ENCODE peak calls at places on chromosomes 3 and 15, in seven cellular contexts. C is CD14-positive monocyte, N is psoas muscle, A is RWPE1, W is heart left ventricle, Y is cardiac fibroblast, I is pancreas. D is an unnamed sample.
A peak's percentile ranks its signal among the peaks of the same experiment; 100 is the strongest.

GRCh38 chr15:62742409-62743171 is 300.0 kb upstream of the TPM1 start:
- DNase-seq in C (no peak), N (peak; percentile 83), A (peak; percentile 71), W (peak; percentile 40), Y (peak; percentile 95), I (no peak), D (peak; percentile 85)

GRCh38 chr3:7001370-7001769 is 140.5 kb downstream of the GRM7 start:
- DNase-seq in C (no peak), N (no peak), A (no peak), W (no peak), Y (no peak), I (no peak), D (no peak)

GRCh38 chr3:30597131-30597768 is 9.2 kb upstream of the TGFBR2 start:
- DNase-seq in C (no peak), N (no peak), A (peak; percentile 69), W (no peak), Y (peak; percentile 89), I (no peak), D (peak; percentile 41)

GRCh38 chr3:52136513-52136912 is 17.7 kb downstream of the POC1A start:
- DNase-seq in C (no peak), N (peak; percentile 67), A (no peak), W (no peak), Y (no peak), I (no peak), D (no peak)

GRCh38 chr3:45677045-45677436 is 12.2 kb upstream of the SACM1L start:
- DNase-seq in C (no peak), N (peak; percentile 61), A (peak; percentile 67), W (no peak), Y (peak; percentile 90), I (no peak), D (no peak)

GRCh38 chr15:99721104-99721778 is 12.0 kb downstream of the LYSMD4 start:
- DNase-seq in C (no peak), N (no peak), A (no peak), W (no peak), Y (no peak), I (no peak), D (no peak)

GRCh38 chr3:117887896-117888295 is 1146.8 kb downstream of the IGSF11 start:
- DNase-seq in C (no peak), N (no peak), A (no peak), W (no peak), Y (no peak), I (no peak), D (peak; percentile 35)

GRCh38 chr15:33968224-33968623 is at the start of gene CHRM5:
- DNase-seq in C (no peak), N (no peak), A (no peak), W (no peak), Y (no peak), I (no peak), D (no peak)

GRCh38 chr15:90903733-90904536 is 833 bp downstream of the MAN2A2 start:
- DNase-seq in C (no peak), N (peak; percentile 45), A (no peak), W (no peak), Y (no peak), I (peak; percentile 62), D (no peak)

GRCh38 chr3:2098398-2099027 is at the start of gene CNTN4:
- DNase-seq in C (no peak), N (peak; percentile 71), A (peak; percentile 8), W (peak; percentile 56), Y (no peak), I (peak; percentile 82), D (no peak)

GRCh38 chr3:126117786-126118185 is 33.9 kb upstream of the SLC41A3 start:
- DNase-seq in C (peak; percentile 24), N (no peak), A (no peak), W (peak; percentile 4), Y (no peak), I (peak; percentile 46), D (no peak)

GRCh38 chr15:80234883-80235282 is 17.1 kb downstream of the CTXND1 start:
- DNase-seq in C (no peak), N (no peak), A (no peak), W (no peak), Y (peak; percentile 53), I (peak; percentile 60), D (no peak)

GRCh38 chr15:64438653-64439447 is 21.5 kb upstream of the ZNF609 start:
- DNase-seq in C (no peak), N (no peak), A (no peak), W (no peak), Y (no peak), I (no peak), D (no peak)

GRCh38 chr3:120596853-120597223 is 702 bp downstream of the NDUFB4 start:
- DNase-seq in C (no peak), N (no peak), A (no peak), W (no peak), Y (no peak), I (no peak), D (no peak)

GRCh38 chr3:149314807-149315578 is 18.4 kb downstream of the TM4SF18 start:
- DNase-seq in C (no peak), N (no peak), A (no peak), W (no peak), Y (peak; percentile 83), I (no peak), D (peak; percentile 41)

GRCh38 chr3:119930286-119930685 is 148.4 kb downstream of the NR1I2 start:
- DNase-seq in C (no peak), N (no peak), A (no peak), W (no peak), Y (no peak), I (no peak), D (no peak)

GRCh38 chr3:159416854-159417253 is 571.8 kb upstream of the IL12A start:
- DNase-seq in C (no peak), N (no peak), A (no peak), W (peak; percentile 6), Y (peak; percentile 20), I (no peak), D (peak; percentile 28)

GRCh38 chr15:80507638-80508316 is 103.6 kb downstream of the ARNT2 start:
- DNase-seq in C (no peak), N (no peak), A (no peak), W (no peak), Y (peak; percentile 86), I (no peak), D (peak; percentile 95)

GRCh38 chr15:97317163-97317562 is 643.3 kb upstream of the ARRDC4 start:
- DNase-seq in C (no peak), N (no peak), A (no peak), W (no peak), Y (no peak), I (no peak), D (no peak)

GRCh38 chr3:139358857-139359562 is 15.2 kb downstream of the MRPS22 start:
- DNase-seq in C (no peak), N (no peak), A (no peak), W (no peak), Y (no peak), I (no peak), D (no peak)

GRCh38 chr15:74317820-74318375 is 49.5 kb downstream of the CYP11A1 start:
- DNase-seq in C (no peak), N (peak; percentile 93), A (no peak), W (peak; percentile 91), Y (peak; percentile 99), I (no peak), D (peak; percentile 83)

GRCh38 chr3:141051641-141052569 is 758 bp downstream of the SPSB4 start:
- DNase-seq in C (no peak), N (peak; percentile 72), A (no peak), W (peak; percentile 25), Y (peak; percentile 32), I (peak; percentile 75), D (no peak)

GRCh38 chr3:2477635-2478034 is 379.0 kb downstream of the CNTN4 start:
- DNase-seq in C (no peak), N (no peak), A (no peak), W (no peak), Y (no peak), I (no peak), D (no peak)

GRCh38 chr3:24120434-24120833 is 175.3 kb downstream of the NR1D2 start:
- DNase-seq in C (no peak), N (no peak), A (no peak), W (no peak), Y (no peak), I (no peak), D (no peak)

GRCh38 chr15:70512772-70513362 is 250.5 kb downstream of the UACA start:
- DNase-seq in C (peak; percentile 81), N (no peak), A (peak; percentile 60), W (no peak), Y (peak; percentile 80), I (no peak), D (no peak)

GRCh38 chr15:92494791-92495190 is 101.1 kb downstream of the ST8SIA2 start:
- DNase-seq in C (no peak), N (no peak), A (no peak), W (no peak), Y (no peak), I (no peak), D (no peak)
- TF ChIP-seq CTCF in C (no peak), N (no peak), A (no peak), W (no peak), Y (no peak), I (no peak), D (no peak)

DNA sequence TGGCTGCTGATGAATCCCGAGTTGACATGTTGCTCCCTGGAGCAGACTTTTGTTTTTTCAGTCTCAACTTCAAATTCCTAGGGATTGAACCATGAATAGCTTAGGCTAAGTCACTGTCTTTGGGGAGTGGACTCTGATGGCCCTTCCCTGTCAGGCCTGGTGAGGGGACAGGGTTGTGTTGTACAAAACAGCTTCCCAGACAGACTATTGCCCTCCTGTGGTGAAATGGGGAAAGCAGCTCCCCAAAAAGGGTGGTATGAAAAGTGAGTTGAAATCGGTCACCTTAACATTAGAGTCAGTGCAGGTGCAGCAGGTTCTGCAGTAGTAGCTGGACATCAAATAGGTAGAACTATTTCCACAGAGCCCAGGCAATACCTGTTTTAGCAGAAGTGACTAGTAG is 775.6 kb downstream of the ROBO2 start:
- DNase-seq in C (no peak), N (no peak), A (no peak), W (no peak), Y (no peak), I (no peak), D (no peak)
- TF ChIP-seq CTCF in C (no peak), N (no peak), A (no peak), W (peak; percentile 13), Y (no peak), I (no peak), D (peak; percentile 22)

DNA sequence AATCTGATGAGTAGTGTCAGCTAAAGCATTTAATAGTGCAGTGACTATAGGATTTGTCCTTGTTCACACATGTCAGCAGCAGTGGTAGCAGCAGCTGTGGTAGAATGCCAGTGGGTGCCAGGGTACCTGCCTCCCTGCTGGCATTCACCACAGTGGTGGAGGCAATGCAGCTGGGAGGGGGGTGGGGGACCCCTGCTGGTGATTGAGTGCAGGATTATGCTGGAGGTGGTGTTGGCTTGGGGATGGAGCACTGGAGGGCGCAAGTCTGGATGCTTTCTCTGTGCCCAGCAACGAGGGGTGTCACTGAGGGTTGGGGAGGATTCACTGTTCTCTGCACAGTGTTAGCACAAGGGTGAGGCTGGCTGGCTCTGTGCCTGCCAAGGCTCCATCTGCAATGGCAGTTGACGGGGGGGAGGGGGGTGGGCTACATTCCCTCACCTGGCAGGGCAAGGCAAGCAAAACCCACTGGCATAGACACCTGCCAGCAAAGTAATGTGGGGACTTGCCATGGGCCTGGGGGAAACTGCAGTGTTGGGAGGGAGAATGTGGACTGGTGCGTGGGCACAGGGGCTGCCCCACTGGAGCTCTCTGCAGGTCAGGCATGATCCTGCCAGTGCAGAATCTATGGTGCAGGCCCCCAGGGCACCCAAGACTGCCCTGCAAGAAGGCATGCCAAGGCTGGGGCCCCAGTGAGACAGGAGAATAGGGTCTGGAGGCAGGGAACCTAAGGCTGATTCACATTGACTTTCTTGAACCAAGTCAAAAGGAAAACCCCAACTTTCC is 64.3 kb downstream of the MINDY4B start:
- DNase-seq in C (no peak), N (no peak), A (no peak), W (no peak), Y (no peak), I (no peak), D (no peak)
- TF ChIP-seq CTCF in C (no peak), N (no peak), A (no peak), W (no peak), Y (peak; percentile 6), I (no peak), D (no peak)

GRCh38 chr3:133864616-133865015 is 31.1 kb downstream of the RAB6B start:
- DNase-seq in C (no peak), N (no peak), A (no peak), W (no peak), Y (no peak), I (no peak), D (no peak)
- TF ChIP-seq CTCF in C (no peak), N (no peak), A (no peak), W (no peak), Y (no peak), I (no peak), D (no peak)

D was measured in AG09319.